ENCODE peak calls at places on chromosomes 16 and 17, in ten cellular contexts. Z is ovary, U is A549, P is suprapubic skin, H is H1, A is K562, D is SK-N-SH, I is stomach, N is transverse colon, M is tibial nerve. V is an unnamed sample. For H3K4me1, the result is how much of the 10 kb centered on the place peaks cover.

GRCh38 chr16:10941127-10941933 is 938 bp downstream of the DEXI start:
- DNase-seq in Z (peak), U (no peak), P (no peak), H (peak), A (no peak), D (no peak), I (no peak), N (peak), M (no peak), V (no peak)

GRCh38 chr17:45841098-45841497 is 3.6 kb upstream of the SPPL2C start:
- DNase-seq in Z (no peak), U (no peak), P (no peak), H (no peak), A (no peak), D (no peak), I (no peak), N (no peak), M (no peak), V (no peak)

GRCh38 chr17:43834106-43834505 is 1.2 kb upstream of the MPP3 start:
- DNase-seq in Z (no peak), U (peak), P (no peak), H (no peak), A (no peak), D (no peak), I (no peak), N (no peak), M (peak), V (no peak)

GRCh38 chr17:27572665-27573064 is 58.3 kb upstream of the LGALS9 start:
- DNase-seq in Z (no peak), U (no peak), P (no peak), H (no peak), A (no peak), D (no peak), I (no peak), N (no peak), M (no peak), V (no peak)

GRCh38 chr17:42276359-42276608 is at the start of gene STAT5B:
- DNase-seq in Z (peak), U (peak), P (no peak), H (peak), A (peak), D (peak), I (peak), N (peak), M (peak), V (peak)

GRCh38 chr17:69525920-69526841 is 111.7 kb downstream of the MAP2K6 start:
- DNase-seq in Z (no peak), U (peak), P (no peak), H (peak), A (peak), D (peak), I (peak), N (peak), M (peak), V (no peak)

GRCh38 chr17:4998027-4998665 is 396 bp downstream of the KIF1C start:
- DNase-seq in Z (peak), U (peak), P (no peak), H (peak), A (no peak), D (peak), I (peak), N (peak), M (no peak), V (peak)

GRCh38 chr16:69741951-69742904 is 12.5 kb downstream of the NOB1 start:
- DNase-seq in Z (peak), U (no peak), P (peak), H (no peak), A (no peak), D (peak), I (peak), N (peak), M (peak), V (peak)

GRCh38 chr16:49355923-49356665 is 17.5 kb upstream of the C16orf78 start:
- DNase-seq in Z (no peak), U (no peak), P (no peak), H (no peak), A (no peak), D (no peak), I (no peak), N (no peak), M (no peak), V (peak)

GRCh38 chr17:6996256-6997111 is 635 bp downstream of the ALOX12 start:
- DNase-seq in Z (no peak), U (no peak), P (no peak), H (peak), A (no peak), D (no peak), I (no peak), N (no peak), M (no peak), V (peak)

GRCh38 chr17:39596543-39597267 is 11.0 kb downstream of the NEUROD2 start:
- DNase-seq in Z (no peak), U (no peak), P (no peak), H (peak), A (no peak), D (peak), I (no peak), N (no peak), M (no peak), V (peak)

GRCh38 chr16:1993731-1994131 is 4.0 kb downstream of the SYNGR3 start:
- DNase-seq in Z (no peak), U (no peak), P (no peak), H (no peak), A (no peak), D (no peak), I (no peak), N (no peak), M (no peak), V (peak)

DNA sequence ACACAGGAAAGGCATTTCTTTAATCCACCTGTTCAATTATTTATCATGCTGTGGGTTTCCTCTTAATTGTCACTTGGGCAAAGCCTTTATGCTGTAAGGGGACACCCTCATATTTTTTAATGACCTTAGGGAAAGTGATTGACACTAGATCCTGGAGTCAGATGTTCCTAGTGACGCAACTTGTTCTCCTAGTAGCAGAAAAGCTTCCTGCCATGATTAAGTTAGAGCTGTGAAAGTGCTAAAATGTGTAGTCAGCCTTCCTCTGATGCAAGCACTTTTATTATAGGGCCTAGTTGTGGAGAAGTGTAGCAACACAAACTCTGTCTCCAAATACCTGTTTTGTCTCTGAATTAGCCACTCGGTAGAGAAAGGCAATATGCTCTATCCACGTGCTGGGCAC is 12.3 kb downstream of the TMEM100 start:
- DNase-seq in Z (no peak), U (no peak), P (no peak), H (no peak), A (no peak), D (no peak), I (no peak), N (no peak), M (no peak), V (no peak)
- TF ChIP-seq EP300 in Z (no peak), U (no peak), P (no peak), H (no peak), A (no peak), D (no peak), I (no peak), N (no peak), M (no peak), V (no peak)

DNA sequence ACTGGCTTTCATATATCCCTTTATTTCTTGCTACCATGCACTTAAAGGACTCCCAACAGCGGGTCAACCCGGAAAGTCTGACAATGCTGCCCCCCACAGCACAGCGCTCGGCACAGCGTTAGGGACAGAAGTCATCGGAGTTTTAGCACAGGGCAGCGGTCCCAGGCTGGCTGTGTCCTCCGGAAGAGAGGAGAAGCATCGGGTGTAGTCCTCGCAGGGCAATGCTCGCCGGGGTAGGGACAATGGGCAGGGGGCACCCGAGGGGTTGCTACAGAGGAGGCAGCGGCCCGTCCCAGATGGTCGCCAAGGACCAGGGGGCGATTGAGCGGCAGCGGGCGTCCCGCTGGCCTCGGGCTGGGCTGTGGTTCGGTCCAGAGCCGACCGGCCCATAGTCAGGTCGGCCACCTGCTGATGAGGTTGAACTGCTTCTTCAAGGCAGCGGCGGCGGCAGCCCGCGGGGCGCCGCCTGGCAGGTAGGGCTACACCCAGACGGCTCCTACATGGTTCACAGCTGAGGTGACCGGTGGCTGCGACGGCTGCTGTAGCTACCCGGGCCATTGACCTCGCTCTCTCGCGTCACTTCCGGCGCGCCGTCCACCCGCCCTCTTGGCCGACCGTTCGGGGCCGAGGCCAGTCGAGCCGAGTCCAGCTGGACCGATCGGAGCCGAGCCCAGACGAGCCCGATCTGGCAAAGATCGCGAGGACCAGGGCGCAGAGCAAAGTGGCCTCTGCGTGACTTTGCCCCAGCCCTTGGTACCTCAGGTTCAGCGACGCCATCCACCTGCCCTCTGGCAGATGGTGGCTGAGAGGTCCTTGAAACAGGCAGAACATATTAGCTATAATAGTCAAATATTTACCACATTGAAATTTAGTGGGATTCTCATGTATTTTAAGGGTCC is 4.7 kb upstream of the LCMT1 start:
- DNase-seq in Z (peak), U (peak), P (peak), H (peak), A (peak), D (peak), I (peak), N (peak), M (peak), V (peak)
- TF ChIP-seq CTCF in Z (no peak), U (no peak), P (no peak), H (peak), A (peak), D (peak), I (no peak), N (peak), M (peak), V (no peak)

GRCh38 chr16:28609631-28610594 is at the start of gene SULT1A1:
- DNase-seq in Z (no peak), U (no peak), P (no peak), H (no peak), A (peak), D (peak), I (peak), N (peak), M (peak), V (peak)
- H3K4me1 ChIP-seq in Z (under half), U (under half), P (under half), H (under half), A (under half), D (under half), I (under half), N (under half), M (under half), V (under half)

DNA sequence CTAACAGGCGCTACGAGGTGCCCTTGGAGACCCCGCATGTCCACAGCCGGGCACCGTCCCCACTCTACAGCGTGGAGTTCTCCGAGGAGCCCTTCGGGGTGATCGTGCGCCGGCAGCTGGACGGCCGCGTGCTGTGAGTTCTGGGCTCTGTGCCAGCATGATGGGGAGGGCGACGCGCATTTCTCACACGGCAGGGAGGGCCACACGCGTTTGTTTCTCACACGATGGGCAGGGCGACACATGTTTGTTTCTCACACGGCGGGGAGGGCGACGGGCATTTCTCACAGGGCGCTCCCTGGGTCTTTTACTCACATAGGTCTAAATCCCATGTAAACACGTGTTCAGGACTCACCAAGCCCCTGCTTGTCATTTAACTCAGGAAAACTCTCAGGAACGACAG is 4.4 kb downstream of the GAA start:
- DNase-seq in Z (peak), U (no peak), P (no peak), H (no peak), A (peak), D (peak), I (peak), N (peak), M (no peak), V (no peak)
- TF ChIP-seq EP300 in Z (no peak), U (no peak), P (no peak), H (no peak), A (no peak), D (no peak), I (no peak), N (no peak), M (no peak), V (no peak)

GRCh38 chr17:9940826-9941225 is 35.8 kb upstream of the RCVRN start:
- DNase-seq in Z (no peak), U (no peak), P (no peak), H (no peak), A (no peak), D (no peak), I (no peak), N (no peak), M (no peak), V (no peak)

GRCh38 chr17:9937901-9938300 is 32.8 kb upstream of the RCVRN start:
- DNase-seq in Z (no peak), U (no peak), P (no peak), H (no peak), A (no peak), D (no peak), I (no peak), N (no peak), M (no peak), V (no peak)

GRCh38 chr17:9937164-9937835 is 32.2 kb upstream of the RCVRN start:
- DNase-seq in Z (peak), U (no peak), P (peak), H (no peak), A (no peak), D (no peak), I (no peak), N (peak), M (no peak), V (no peak)

GRCh38 chr17:9941305-9941704 is 36.2 kb upstream of the RCVRN start:
- DNase-seq in Z (no peak), U (no peak), P (no peak), H (no peak), A (no peak), D (no peak), I (no peak), N (no peak), M (no peak), V (no peak)

DNA sequence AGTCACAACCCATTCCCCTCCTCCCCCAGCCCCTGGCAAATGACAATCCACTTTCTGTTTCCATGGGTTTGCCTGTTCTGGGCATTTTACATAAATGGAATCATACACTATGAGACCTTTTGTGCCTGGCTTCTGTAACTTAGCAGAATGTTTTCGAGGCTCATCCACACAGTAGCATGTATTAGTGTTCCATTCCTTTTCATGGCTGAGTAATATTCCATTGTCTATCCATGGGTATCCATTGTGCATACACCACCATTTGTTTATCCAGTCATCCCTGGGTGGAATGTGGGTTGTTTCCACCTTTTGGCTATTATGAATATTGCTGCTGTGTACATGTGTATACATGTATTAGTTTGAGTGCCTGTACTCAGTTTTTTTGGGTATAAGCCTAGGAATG is 33.7 kb upstream of the RCVRN start:
- DNase-seq in Z (no peak), U (no peak), P (no peak), H (no peak), A (no peak), D (no peak), I (no peak), N (no peak), M (no peak), V (no peak)
- TF ChIP-seq CTCF in Z (no peak), U (no peak), P (no peak), H (no peak), A (no peak), D (no peak), I (no peak), N (no peak), M (no peak), V (no peak)

GRCh38 chr17:79341529-79341780 is 266.8 kb downstream of the ENGASE start:
- DNase-seq in Z (no peak), U (no peak), P (no peak), H (no peak), A (no peak), D (no peak), I (no peak), N (no peak), M (no peak), V (no peak)
- H3K4me1 ChIP-seq in Z (under half), U (under half), P (under half), H (under half), A (under half), D (under half), I (under half), N (under half), M (under half), V (under half)